ENCODE peak calls at places on chromosomes 3 and 15, in eight cellular contexts. J is endothelial cell, V is astrocyte, F is omental fat pad, Z is tibial artery, I is WTC11, C is psoas muscle, L is upper lobe of left lung. E is an unnamed sample.
A peak's percentile ranks its signal among the peaks of the same experiment; 100 is the strongest.

GRCh38 chr3:66609660-66610547 is 109.1 kb upstream of the LRIG1 start:
- DNase-seq in Z (no peak), J (no peak), I (peak; percentile 75), L (no peak), F (no peak), V (peak; percentile 90), C (no peak), E (no peak)

GRCh38 chr15:42107483-42107882 is 13.1 kb upstream of the PLA2G4D start:
- DNase-seq in V (no peak), L (no peak), Z (no peak), F (no peak), C (no peak), J (no peak), I (no peak), E (no peak)

GRCh38 chr3:64440498-64440897 is 215.2 kb upstream of the PRICKLE2 start:
- DNase-seq in L (peak; percentile 83), F (no peak), J (no peak), C (no peak), V (peak; percentile 93), I (no peak), Z (no peak), E (peak; percentile 26)

GRCh38 chr3:179093807-179094206 is 22.2 kb upstream of the ZMAT3 start:
- DNase-seq in C (no peak), F (no peak), L (no peak), I (no peak), J (no peak), Z (no peak), V (peak; percentile 71), E (no peak)

GRCh38 chr15:98900382-98900781 is 107.2 kb downstream of the PGPEP1L start:
- DNase-seq in F (no peak), Z (no peak), L (no peak), I (no peak), V (peak; percentile 84), J (no peak), C (no peak), E (no peak)

GRCh38 chr15:99708563-99708962 is 24.7 kb downstream of the LYSMD4 start:
- DNase-seq in I (no peak), C (peak; percentile 89), Z (peak; percentile 92), V (peak; percentile 85), L (peak; percentile 93), J (no peak), F (peak; percentile 50), E (peak; percentile 87)

GRCh38 chr3:58857423-58857822 is 190.8 kb upstream of the FAM3D start:
- DNase-seq in J (no peak), C (no peak), L (no peak), Z (no peak), I (no peak), V (no peak), F (no peak), E (no peak)

GRCh38 chr3:46566040-46566631 is at the start of gene LRRC2:
- DNase-seq in F (no peak), I (peak; percentile 62), L (peak; percentile 32), C (peak; percentile 94), J (peak; percentile 31), V (peak; percentile 50), Z (no peak), E (peak; percentile 38)

GRCh38 chr3:179933079-179933478 is 103.7 kb downstream of the PEX5L start:
- DNase-seq in F (no peak), L (no peak), V (no peak), I (no peak), Z (no peak), C (no peak), J (no peak), E (no peak)

GRCh38 chr3:146065573-146066006 is 95.4 kb downstream of the PLOD2 start:
- DNase-seq in J (peak; percentile 22), C (no peak), I (no peak), V (peak; percentile 40), L (no peak), F (no peak), Z (no peak), E (peak; percentile 66)

GRCh38 chr3:41808152-41808551 is 153.8 kb downstream of the ULK4 start:
- DNase-seq in F (no peak), V (peak; percentile 73), J (no peak), Z (no peak), C (no peak), I (no peak), L (no peak), E (peak; percentile 58)

GRCh38 chr3:175150812-175151411 is 291.8 kb downstream of the NAALADL2 start:
- DNase-seq in C (no peak), F (no peak), I (no peak), V (peak; percentile 30), L (no peak), Z (no peak), J (no peak), E (no peak)

DNA sequence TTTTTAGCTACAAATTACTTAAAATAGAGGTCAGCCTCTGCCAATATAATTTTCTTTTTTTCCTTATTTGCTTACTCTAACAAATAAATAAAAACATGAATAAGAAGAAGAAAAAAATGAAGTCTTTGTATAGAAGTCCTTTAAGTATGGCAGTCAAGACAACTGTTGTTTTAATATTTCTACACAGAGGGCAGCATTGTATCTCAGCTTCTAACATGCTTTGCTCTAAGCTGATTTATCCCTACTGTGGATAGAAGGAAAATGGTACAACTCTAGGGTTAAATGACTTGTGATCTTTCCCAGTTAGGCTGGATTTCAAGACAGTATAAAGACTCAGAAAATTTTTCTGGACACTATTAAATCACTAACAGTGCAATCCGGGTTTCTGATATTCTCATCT is 104.3 kb upstream of the MEIS2 start:
- DNase-seq in V (no peak), F (no peak), C (no peak), L (no peak), I (no peak), J (no peak), Z (no peak), E (no peak)
- TF ChIP-seq CTCF in V (no peak), F (no peak), C (no peak), L (no peak), I (no peak), J (no peak), Z (no peak), E (no peak)

GRCh38 chr3:16824085-16824696 is 60.6 kb upstream of the PLCL2 start:
- DNase-seq in Z (no peak), V (no peak), J (no peak), I (no peak), F (no peak), L (no peak), C (no peak), E (no peak)

GRCh38 chr3:16825617-16826204 is 59.0 kb upstream of the PLCL2 start:
- DNase-seq in I (no peak), J (no peak), L (no peak), Z (no peak), F (no peak), C (no peak), V (peak; percentile 51), E (no peak)

GRCh38 chr3:16831846-16832245 is 52.9 kb upstream of the PLCL2 start:
- DNase-seq in C (no peak), L (no peak), Z (no peak), F (no peak), J (no peak), V (no peak), I (no peak), E (no peak)

GRCh38 chr3:16834214-16834613 is 50.5 kb upstream of the PLCL2 start:
- DNase-seq in J (no peak), F (no peak), V (no peak), C (no peak), I (no peak), Z (no peak), L (no peak), E (no peak)

GRCh38 chr3:16828815-16829214 is 55.9 kb upstream of the PLCL2 start:
- DNase-seq in F (no peak), L (no peak), Z (no peak), I (peak; percentile 45), J (peak; percentile 43), C (no peak), V (peak; percentile 17), E (peak; percentile 80)
- TF ChIP-seq CTCF in F (no peak), L (no peak), Z (no peak), I (peak; percentile 22), J (peak; percentile 48), C (peak; percentile 22), V (peak; percentile 39), E (peak; percentile 85)

DNA sequence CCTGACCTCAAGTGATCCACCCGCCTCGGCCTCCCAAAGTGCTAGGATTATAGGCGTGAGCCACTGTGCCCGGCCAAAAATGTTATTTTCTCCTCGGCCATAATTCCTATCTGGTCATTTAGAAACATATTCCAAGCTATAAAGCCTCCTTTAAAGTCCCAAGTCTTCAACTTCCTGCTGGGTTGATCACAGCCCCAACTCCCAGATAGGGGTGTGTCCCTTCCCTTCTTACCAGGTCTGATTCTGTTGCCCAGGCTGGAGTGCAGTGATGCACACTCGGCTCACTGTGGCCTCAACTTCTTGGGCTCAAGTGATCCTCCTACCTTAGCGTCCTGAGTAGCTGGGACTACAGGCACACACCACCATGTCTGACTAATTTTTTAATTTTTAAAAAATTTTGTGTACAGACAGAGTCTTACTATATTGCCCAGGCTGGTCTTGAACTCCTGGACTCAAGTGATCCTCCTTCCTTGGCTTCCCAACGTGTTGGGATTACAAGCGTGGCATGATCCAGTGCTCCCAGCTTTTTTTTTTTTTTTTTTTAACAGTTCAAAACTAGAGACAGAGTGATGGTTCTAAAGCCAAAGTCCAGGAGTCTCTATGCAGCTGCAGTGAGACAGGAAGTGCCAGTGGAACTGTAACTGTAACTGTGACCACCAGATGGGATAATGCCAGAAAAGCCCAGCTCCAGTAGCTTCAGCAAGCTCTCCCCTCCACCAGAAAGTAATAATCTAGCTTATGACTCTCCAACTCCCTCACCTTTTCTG is 8.2 kb upstream of the PRKAR2A start:
- DNase-seq in C (peak; percentile 14), I (no peak), V (no peak), Z (no peak), L (no peak), J (no peak), F (no peak), E (no peak)
- TF ChIP-seq CTCF in C (no peak), I (no peak), V (no peak), Z (no peak), L (no peak), J (no peak), F (no peak), E (no peak)

GRCh38 chr3:167653155-167653554 is 587 bp downstream of the WDR49 start:
- DNase-seq in J (no peak), Z (no peak), C (no peak), L (no peak), I (no peak), F (no peak), V (no peak), E (no peak)

GRCh38 chr3:167650459-167650858 is 3.3 kb downstream of the WDR49 start:
- DNase-seq in I (no peak), F (no peak), J (no peak), V (no peak), Z (no peak), C (no peak), L (no peak), E (no peak)

GRCh38 chr3:167656821-167657220 is 3.1 kb upstream of the WDR49 start:
- DNase-seq in J (no peak), Z (no peak), I (no peak), F (no peak), V (no peak), L (no peak), C (no peak), E (no peak)

GRCh38 chr3:167651820-167652219 is 1.9 kb downstream of the WDR49 start:
- DNase-seq in I (no peak), C (no peak), V (no peak), F (no peak), L (no peak), Z (no peak), J (no peak), E (no peak)

DNA sequence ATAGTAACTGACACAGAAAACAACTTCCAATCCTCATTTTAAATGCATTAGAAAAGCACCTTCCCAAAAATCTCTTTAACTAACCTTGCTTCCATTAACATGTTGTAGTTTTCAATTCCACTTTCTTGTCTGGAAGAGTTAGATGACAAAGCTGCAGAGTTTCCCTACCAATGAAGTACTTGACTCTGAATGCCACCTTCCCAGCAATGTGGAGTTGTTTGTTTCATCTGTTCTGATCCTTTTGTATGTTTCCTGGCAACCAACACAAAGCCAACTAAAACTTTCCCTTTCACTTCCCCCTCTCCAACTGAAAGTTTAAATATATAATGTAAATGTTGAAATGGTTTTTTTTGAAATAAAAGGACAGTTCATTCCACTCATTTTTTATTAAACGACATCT is at the start of gene WDR49:
- DNase-seq in V (no peak), I (no peak), C (no peak), J (no peak), F (no peak), L (no peak), Z (no peak), E (no peak)
- TF ChIP-seq CTCF in V (no peak), I (no peak), C (no peak), J (no peak), F (no peak), L (no peak), Z (no peak), E (no peak)